ENCODE peak calls at places on chromosomes 6 and 20, in six cellular contexts. U is Peyer's patch, V is esophagus squamous epithelium, L is upper lobe of left lung, R is K562, J is heart left ventricle. F is an unnamed sample.

GRCh38 chr6:55621993-55622392 is 43.0 kb upstream of the HMGCLL1 start:
- DNase-seq in U (no peak), L (no peak), V (no peak), R (no peak), J (no peak), F (no peak)

GRCh38 chr20:47950557-47951283 is 165.4 kb upstream of the SULF2 start:
- DNase-seq in U (no peak), L (no peak), R (no peak), V (no peak), J (no peak), F (no peak)

GRCh38 chr6:15822835-15823234 is 160.0 kb upstream of the DTNBP1 start:
- DNase-seq in R (no peak), V (no peak), U (no peak), J (no peak), L (no peak), F (no peak)

GRCh38 chr20:36950432-36951197 is 893 bp downstream of the SAMHD1 start:
- DNase-seq in V (no peak), J (no peak), L (peak), R (no peak), U (no peak), F (no peak)

GRCh38 chr6:79868098-79868722 is 79.1 kb downstream of the ELOVL4 start:
- DNase-seq in V (no peak), U (no peak), J (no peak), L (no peak), R (peak), F (peak)

GRCh38 chr6:1461207-1461606 is 71.8 kb downstream of the FOXF2 start:
- DNase-seq in R (no peak), L (no peak), J (no peak), U (no peak), V (no peak), F (no peak)

GRCh38 chr6:43506171-43506570 is 4.0 kb downstream of the LRRC73 start:
- DNase-seq in R (no peak), L (no peak), V (no peak), U (no peak), J (no peak), F (no peak)

GRCh38 chr6:149904661-149905370 is 6.9 kb upstream of the RAET1E start:
- DNase-seq in J (no peak), R (no peak), L (no peak), V (no peak), U (no peak), F (no peak)

GRCh38 chr6:34593741-34594140 is 37.6 kb upstream of the SPDEF start:
- DNase-seq in L (no peak), R (no peak), V (no peak), J (no peak), U (no peak), F (no peak)

GRCh38 chr6:148446681-148447080 is 104.0 kb downstream of the SASH1 start:
- DNase-seq in R (no peak), L (no peak), U (no peak), J (no peak), V (no peak), F (no peak)

GRCh38 chr6:12118604-12119003 is 106.5 kb downstream of the HIVEP1 start:
- DNase-seq in J (no peak), V (no peak), L (no peak), U (no peak), R (no peak), F (no peak)

GRCh38 chr6:53067307-53067706 is 2.1 kb downstream of the FBXO9 start:
- DNase-seq in V (no peak), L (no peak), U (no peak), J (no peak), R (no peak), F (no peak)

GRCh38 chr6:90434096-90434495 is 137.5 kb upstream of the BACH2 start:
- DNase-seq in J (no peak), L (no peak), U (no peak), V (no peak), R (no peak), F (no peak)

GRCh38 chr6:157909282-157909664 is 72.4 kb upstream of the SYNJ2 start:
- DNase-seq in R (no peak), V (no peak), L (no peak), J (no peak), U (no peak), F (no peak)
- H3K4me3 ChIP-seq in R (no peak), V (no peak), L (no peak), J (no peak), U (no peak), F (no peak)

GRCh38 chr6:74597840-74598239 is 608.0 kb downstream of the COL12A1 start:
- DNase-seq in R (no peak), J (no peak), V (no peak), L (no peak), U (no peak), F (no peak)

GRCh38 chr6:74602206-74602605 is 603.6 kb downstream of the COL12A1 start:
- DNase-seq in V (no peak), L (no peak), J (no peak), R (no peak), U (no peak), F (no peak)

GRCh38 chr6:74597266-74597665 is 608.6 kb downstream of the COL12A1 start:
- DNase-seq in R (no peak), L (no peak), V (no peak), U (no peak), J (no peak), F (no peak)

GRCh38 chr6:74598473-74599393 is 607.1 kb downstream of the COL12A1 start:
- DNase-seq in V (no peak), L (no peak), J (no peak), R (no peak), U (no peak), F (no peak)

DNA sequence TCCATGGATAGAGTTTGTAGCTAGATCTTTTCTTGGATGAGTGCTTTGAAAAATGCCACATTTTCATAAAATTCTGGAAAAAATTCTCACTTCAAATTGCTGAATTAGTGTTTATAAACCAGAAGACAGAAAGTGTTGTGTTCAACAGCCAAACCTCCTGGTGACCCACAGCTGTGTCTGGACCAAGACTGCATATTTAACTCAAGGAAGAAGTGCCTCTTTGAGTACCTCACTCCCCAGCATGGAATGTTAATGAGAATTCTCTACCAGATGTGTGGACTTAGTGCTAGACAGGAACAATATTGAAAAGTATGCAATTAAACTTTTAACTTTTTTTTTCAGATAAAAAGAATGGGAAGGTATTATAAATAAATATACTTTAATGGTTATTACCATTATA is 609.3 kb downstream of the COL12A1 start:
- DNase-seq in R (no peak), J (no peak), V (no peak), L (no peak), U (no peak), F (no peak)
- TF ChIP-seq POLR2A in R (no peak), J (no peak), V (no peak), L (no peak), U (no peak), F (no peak)

GRCh38 chr20:32672315-32672981 is 1.3 kb downstream of the C20orf203 start:
- DNase-seq in U (no peak), L (no peak), J (no peak), V (no peak), R (no peak), F (no peak)

GRCh38 chr20:32667030-32667429 is 6.7 kb downstream of the C20orf203 start:
- DNase-seq in L (no peak), U (no peak), R (no peak), J (no peak), V (no peak), F (no peak)

GRCh38 chr20:32672982-32673727 is 586 bp downstream of the C20orf203 start:
- DNase-seq in J (no peak), U (no peak), L (peak), R (no peak), V (no peak), F (no peak)

GRCh38 chr20:32674362-32674789 is 635 bp upstream of the C20orf203 start:
- DNase-seq in U (no peak), J (no peak), L (peak), R (peak), V (no peak), F (peak)

DNA sequence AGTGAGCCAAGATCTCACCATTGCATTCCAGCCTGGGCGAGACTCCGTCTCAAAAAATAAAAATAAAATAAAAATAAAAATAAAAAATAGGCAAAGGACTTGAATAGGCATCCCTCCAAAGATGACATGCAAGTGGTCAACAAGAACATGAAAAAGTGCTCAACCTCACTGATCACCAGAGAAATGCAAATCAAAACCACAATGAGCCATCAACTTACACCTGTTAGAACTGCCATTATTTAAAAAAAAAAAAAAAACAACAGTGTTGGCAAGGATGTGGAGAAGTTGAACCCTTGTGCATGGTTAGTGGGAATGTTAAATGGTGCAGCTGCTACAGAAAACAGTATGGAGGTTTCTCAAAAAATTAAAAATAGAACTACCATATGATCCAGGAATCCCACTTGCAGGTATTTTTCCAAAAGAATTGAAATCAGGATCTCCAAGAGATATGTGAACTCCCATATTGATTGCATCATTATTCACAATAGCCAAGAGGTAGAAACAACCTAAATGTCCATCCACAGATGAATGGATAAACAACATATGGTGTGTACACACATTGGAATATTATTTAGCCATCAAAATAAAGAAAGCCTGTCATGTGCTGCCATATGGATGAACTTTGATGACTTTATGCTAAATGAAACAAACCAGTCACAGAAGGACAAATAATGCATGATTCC is 2.8 kb downstream of the C20orf203 start:
- DNase-seq in U (no peak), V (no peak), R (no peak), L (no peak), J (no peak), F (no peak)
- H3K4me3 ChIP-seq in U (no peak), V (no peak), R (no peak), L (no peak), J (no peak), F (no peak)

GRCh38 chr6:26538572-26538902 is 371 bp downstream of the HMGN4 start:
- DNase-seq in L (no peak), V (no peak), J (no peak), R (no peak), U (no peak), F (no peak)

GRCh38 chr6:26536571-26537159 is 1.5 kb upstream of the HMGN4 start:
- DNase-seq in R (no peak), V (no peak), J (no peak), U (no peak), L (no peak), F (no peak)

GRCh38 chr6:26537846-26538571 is at the start of gene HMGN4:
- DNase-seq in L (peak), R (peak), U (peak), V (no peak), J (peak), F (peak)

GRCh38 chr6:26538936-26539615 is 910 bp downstream of the HMGN4 start:
- DNase-seq in V (no peak), U (no peak), R (no peak), J (no peak), L (no peak), F (no peak)

GRCh38 chr6:26537160-26537845 is 863 bp upstream of the HMGN4 start:
- DNase-seq in R (peak), U (peak), L (peak), V (peak), J (peak), F (peak)
- TF ChIP-seq POLR2A in R (peak), U (no peak), L (no peak), V (no peak), J (no peak), F (no peak)

GRCh38 chr20:41029150-41029872 is 689 bp downstream of the TOP1 start:
- DNase-seq in J (peak), V (no peak), L (no peak), U (peak), R (peak), F (no peak)
- H3K4me3 ChIP-seq in J (peak), V (peak), L (peak), U (peak), R (peak), F (peak)

F was measured in tibial nerve.